ENCODE peak calls at places on chromosomes 2 and 18, in five cellular contexts. K, C, B, Z and L are unnamed samples.

GRCh38 chr2:150376627-150377335 is 110.7 kb downstream of the RND3 start:
- DNase-seq in C (peak; percentile 66), Z (peak; percentile 25), K (no peak), B (peak; percentile 3), L (peak; percentile 69)

GRCh38 chr18:10660485-10660884 is 134.7 kb downstream of the NAPG start:
- DNase-seq in B (no peak), K (no peak), Z (no peak), C (peak; percentile 25), L (peak; percentile 97)

GRCh38 chr2:203683932-203684556 is 22.4 kb upstream of the CD28 start:
- DNase-seq in Z (peak; percentile 71), C (peak; percentile 97), K (no peak), B (peak; percentile 61), L (peak; percentile 69)

GRCh38 chr2:12803616-12804015 is 86.9 kb downstream of the TRIB2 start:
- DNase-seq in K (no peak), Z (no peak), B (no peak), C (no peak), L (no peak)

GRCh38 chr2:189393440-189394111 is 47.7 kb upstream of the WDR75 start:
- DNase-seq in K (peak; percentile 87), Z (no peak), C (peak; percentile 98), B (peak; percentile 94), L (peak; percentile 98)

GRCh38 chr18:50427896-50428295 is 53.0 kb downstream of the SKA1 start:
- DNase-seq in C (no peak), B (no peak), Z (no peak), K (no peak), L (no peak)

GRCh38 chr2:112092286-112093041 is 37.4 kb downstream of the TMEM87B start:
- DNase-seq in C (peak; percentile 85), B (peak; percentile 54), K (no peak), Z (no peak), L (peak; percentile 32)

GRCh38 chr18:54607213-54607934 is 16.3 kb downstream of the DYNAP start:
- DNase-seq in K (no peak), B (peak; percentile 87), Z (peak; percentile 58), C (peak; percentile 46), L (no peak)

GRCh38 chr2:20443276-20443920 is 3.5 kb upstream of the RHOB start:
- DNase-seq in Z (peak; percentile 77), C (no peak), B (peak; percentile 71), K (no peak), L (no peak)

GRCh38 chr18:37305084-37305483 is 260.5 kb downstream of the CELF4 start:
- DNase-seq in Z (no peak), K (no peak), C (no peak), B (no peak), L (no peak)

GRCh38 chr2:155377178-155377780 is 678.8 kb downstream of the KCNJ3 start:
- DNase-seq in K (peak; percentile 35), B (peak; percentile 63), C (peak; percentile 16), Z (peak; percentile 7), L (peak; percentile 30)

GRCh38 chr2:205188516-205189138 is 493.7 kb upstream of the NRP2 start:
- DNase-seq in K (no peak), Z (no peak), C (peak; percentile 42), B (no peak), L (peak; percentile 95)

GRCh38 chr2:238791345-238791744 is 56.5 kb upstream of the TWIST2 start:
- DNase-seq in Z (no peak), K (no peak), C (no peak), B (no peak), L (no peak)

GRCh38 chr2:15300645-15301573 is 260.2 kb downstream of the NBAS start:
- DNase-seq in C (no peak), K (no peak), B (no peak), Z (no peak), L (no peak)

GRCh38 chr2:84931384-84931821 is 25.9 kb downstream of the TMSB10 start:
- DNase-seq in B (no peak), Z (no peak), K (no peak), C (no peak), L (no peak)

GRCh38 chr2:204663816-204664421 is 118.6 kb downstream of the PARD3B start:
- DNase-seq in C (no peak), Z (no peak), K (no peak), B (no peak), L (no peak)

GRCh38 chr2:13227543-13227942 is 510.8 kb downstream of the TRIB2 start:
- DNase-seq in Z (no peak), B (no peak), C (no peak), K (no peak), L (no peak)

GRCh38 chr18:39453356-39453755 is 1887.8 kb upstream of the CELF4 start:
- DNase-seq in K (no peak), B (no peak), C (no peak), Z (no peak), L (peak; percentile 6)

GRCh38 chr2:204487447-204488229 is 57.6 kb upstream of the PARD3B start:
- DNase-seq in B (no peak), K (no peak), C (peak; percentile 28), Z (peak; percentile 22), L (peak; percentile 47)

GRCh38 chr2:235618039-235618438 is 124.2 kb downstream of the AGAP1 start:
- DNase-seq in Z (no peak), B (peak; percentile 59), C (peak; percentile 91), K (no peak), L (peak; percentile 92)

GRCh38 chr2:68463287-68463877 is 3.7 kb downstream of the FBXO48 start:
- DNase-seq in Z (peak; percentile 68), B (peak; percentile 83), K (peak; percentile 62), C (peak; percentile 31), L (peak; percentile 46)

GRCh38 chr2:105764059-105764458 is 19.3 kb downstream of the NCK2 start:
- DNase-seq in C (no peak), Z (no peak), B (no peak), K (no peak), L (no peak)

GRCh38 chr18:74596959-74597661 is 560 bp upstream of the ZNF407 start:
- DNase-seq in Z (peak; percentile 5), K (no peak), C (peak; percentile 65), B (no peak), L (peak; percentile 80)

GRCh38 chr2:134258684-134259408 is 5.0 kb downstream of the MGAT5 start:
- DNase-seq in Z (no peak), K (no peak), B (no peak), C (no peak), L (no peak)

GRCh38 chr2:113298176-113298575 is 19.5 kb upstream of the PAX8 start:
- DNase-seq in Z (no peak), C (no peak), B (no peak), K (no peak), L (no peak)

GRCh38 chr2:176356251-176356650 is 87.0 kb downstream of the MTX2 start:
- DNase-seq in B (no peak), K (no peak), Z (no peak), C (no peak), L (no peak)

GRCh38 chr18:35500113-35500512 is 2.4 kb upstream of the INO80C start:
- DNase-seq in Z (no peak), B (no peak), K (no peak), C (no peak), L (no peak)

GRCh38 chr2:54065411-54065810 is 50.0 kb upstream of the ACYP2 start:
- DNase-seq in K (no peak), C (peak; percentile 96), Z (no peak), B (peak; percentile 18), L (peak; percentile 97)

GRCh38 chr18:69935319-69936190 is 12.1 kb downstream of the CD226 start:
- DNase-seq in B (no peak), C (peak; percentile 39), K (peak; percentile 2), Z (peak; percentile 89), L (peak; percentile 56)

DNA sequence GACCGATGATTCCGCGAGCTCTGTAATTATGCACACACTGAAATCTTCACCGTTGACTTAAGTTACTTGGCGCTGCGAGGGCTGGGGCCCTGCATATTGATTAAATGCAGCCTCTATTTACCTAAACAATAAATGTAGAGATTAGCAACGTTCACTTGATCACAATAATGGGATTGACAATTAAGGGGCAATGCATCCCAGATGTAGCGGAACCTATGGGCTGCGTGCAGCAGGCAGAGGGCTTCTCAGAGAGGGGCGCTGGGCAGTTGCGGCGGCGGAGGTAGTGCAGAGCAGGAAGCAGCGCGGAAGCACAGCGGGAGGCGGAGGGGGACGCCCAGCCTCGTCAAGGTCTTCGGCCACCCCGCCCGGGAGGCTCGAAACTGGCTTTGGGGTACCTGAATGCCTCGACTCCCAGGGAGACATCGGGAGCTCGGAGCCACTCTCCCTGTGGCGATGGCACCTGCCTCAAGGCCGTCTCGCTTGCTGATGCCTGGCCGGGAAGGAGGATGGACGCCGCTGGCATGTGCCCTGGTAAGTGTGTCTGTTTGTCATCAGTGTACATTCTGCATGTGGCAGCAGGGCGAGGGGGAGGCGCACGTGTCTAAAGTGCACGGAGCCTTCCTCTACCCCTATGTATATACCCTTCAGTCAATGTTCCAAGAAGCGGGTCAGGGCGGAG is 7.7 kb upstream of the SP9 start:
- DNase-seq in K (no peak), Z (no peak), B (no peak), C (no peak), L (no peak)
- TF ChIP-seq EZH2 in K (no peak), Z (no peak), B (no peak), C (peak; percentile 95), L (peak; percentile 80)

GRCh38 chr18:13987956-13988355 is 72.6 kb upstream of the MC2R start:
- DNase-seq in Z (no peak), C (no peak), B (no peak), K (no peak), L (no peak)
- H3K4me1 ChIP-seq in Z (no peaks in the 10 kb centered on the region), C (no peaks in the 10 kb centered on the region), B (no peaks in the 10 kb centered on the region), K (no peaks in the 10 kb centered on the region), L (no peaks in the 10 kb centered on the region)

GRCh38 chr2:223044092-223044836 is 7.7 kb upstream of the KCNE4 start:
- DNase-seq in C (no peak), Z (no peak), B (no peak), K (no peak), L (no peak)

GRCh38 chr2:223043164-223043941 is 8.6 kb upstream of the KCNE4 start:
- DNase-seq in C (no peak), Z (no peak), B (no peak), K (no peak), L (no peak)

GRCh38 chr2:223042284-223042683 is 9.7 kb upstream of the KCNE4 start:
- DNase-seq in B (no peak), K (no peak), Z (no peak), C (no peak), L (no peak)

GRCh38 chr2:223041527-223042109 is 10.4 kb upstream of the KCNE4 start:
- DNase-seq in C (peak; percentile 98), K (peak; percentile 71), Z (no peak), B (peak; percentile 86), L (peak; percentile 98)

DNA sequence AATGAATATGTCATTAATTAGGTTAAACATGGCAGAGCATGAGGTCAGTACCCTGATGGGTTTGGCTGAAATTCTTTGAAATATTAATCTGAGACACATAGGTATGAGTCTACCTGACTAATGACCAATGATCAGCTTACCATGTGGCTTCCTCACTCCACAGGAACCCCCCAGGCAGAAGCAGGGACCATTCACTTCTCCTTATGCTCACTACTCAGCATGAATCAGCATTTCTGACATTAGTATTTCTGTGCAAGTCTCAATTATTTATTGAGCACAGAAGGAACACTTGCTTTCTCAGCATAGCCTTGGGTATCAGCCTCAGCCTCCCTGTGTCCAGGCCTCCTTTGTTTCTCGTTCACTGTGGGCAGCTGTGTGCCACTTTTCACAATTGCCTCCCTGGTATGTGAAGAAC is 9.3 kb upstream of the KCNE4 start:
- DNase-seq in Z (no peak), C (peak; percentile 49), B (peak; percentile 77), K (no peak), L (peak; percentile 35)
- H3K9ac ChIP-seq in Z (no peak overlapping the region), C (peak overlapping the region; percentile 9), B (peak overlapping the region; percentile 37), K (no peak overlapping the region), L (no peak overlapping the region)

DNA sequence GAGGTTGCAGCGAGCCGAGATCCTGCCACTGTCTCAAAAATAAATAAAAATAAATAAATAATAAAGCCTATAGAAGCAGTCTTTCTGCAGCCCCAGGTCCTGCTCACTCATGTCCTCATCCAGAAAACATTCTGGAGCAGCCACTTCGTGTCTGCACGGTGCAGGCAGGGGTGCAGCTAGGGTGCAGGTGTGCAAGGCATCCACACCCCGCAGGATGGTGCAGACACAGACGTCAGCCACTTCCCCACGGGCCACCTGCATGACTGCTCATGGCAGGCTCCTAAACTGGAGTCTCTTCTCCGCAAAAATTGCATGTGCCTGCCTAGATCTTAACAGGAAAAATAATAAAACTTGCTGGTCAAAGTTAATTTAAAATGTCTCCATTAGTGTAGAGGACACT is 80.2 kb upstream of the SNTG2 start:
- DNase-seq in C (no peak), K (no peak), B (no peak), Z (no peak), L (no peak)
- TF ChIP-seq EZH2 in C (no peak), K (no peak), B (no peak), Z (no peak), L (no peak)